ENCODE peak calls at places on chromosome 9, in nine cellular contexts. G, P, R, Q, F, W, I, O and N are unnamed samples.

GRCh38 chr9:136092741-136093140 is 2.3 kb downstream of the NACC2 start:
- DNase-seq in G (no peak), P (no peak), R (no peak), Q (no peak), F (no peak), W (no peak), I (no peak), O (no peak), N (no peak)

GRCh38 chr9:130199605-130200004 is 27.4 kb downstream of the NCS1 start:
- DNase-seq in G (no peak), P (no peak), R (no peak), Q (no peak), F (no peak), W (peak), I (no peak), O (peak), N (no peak)

GRCh38 chr9:23447166-23447565 is 378.9 kb downstream of the ELAVL2 start:
- DNase-seq in G (no peak), P (no peak), R (no peak), Q (no peak), F (no peak), W (no peak), I (no peak), O (no peak), N (no peak)

GRCh38 chr9:135680091-135680490 is 17.0 kb downstream of the LCN9 start:
- DNase-seq in G (no peak), P (no peak), R (no peak), Q (no peak), F (no peak), W (no peak), I (no peak), O (no peak), N (no peak)

GRCh38 chr9:125189011-125189360 is 617 bp downstream of the PPP6C start:
- DNase-seq in G (no peak), P (no peak), R (peak), Q (peak), F (no peak), W (peak), I (peak), O (no peak), N (no peak)

GRCh38 chr9:135039266-135039870 is 48.1 kb upstream of the OLFM1 start:
- DNase-seq in G (no peak), P (no peak), R (no peak), Q (no peak), F (no peak), W (no peak), I (no peak), O (no peak), N (no peak)

GRCh38 chr9:129100383-129101169 is 10.0 kb downstream of the CRAT start:
- DNase-seq in G (no peak), P (no peak), R (no peak), Q (no peak), F (no peak), W (peak), I (no peak), O (no peak), N (no peak)

GRCh38 chr9:34675048-34675714 is 12.7 kb upstream of the CCL27 start:
- DNase-seq in G (peak), P (peak), R (peak), Q (peak), F (peak), W (peak), I (peak), O (peak), N (peak)

GRCh38 chr9:99057665-99058625 is 47.0 kb upstream of the TGFBR1 start:
- DNase-seq in G (peak), P (no peak), R (no peak), Q (peak), F (no peak), W (peak), I (no peak), O (peak), N (no peak)

GRCh38 chr9:128429505-128430086 is 8.9 kb downstream of the CERCAM start:
- DNase-seq in G (no peak), P (no peak), R (no peak), Q (no peak), F (no peak), W (no peak), I (no peak), O (no peak), N (no peak)

GRCh38 chr9:79651251-79651795 is 79.6 kb downstream of the TLE4 start:
- DNase-seq in G (no peak), P (no peak), R (peak), Q (no peak), F (no peak), W (no peak), I (no peak), O (no peak), N (no peak)

GRCh38 chr9:104009853-104010252 is 84.3 kb upstream of the SMC2 start:
- DNase-seq in G (no peak), P (no peak), R (no peak), Q (no peak), F (peak), W (peak), I (no peak), O (no peak), N (no peak)

GRCh38 chr9:98809311-98810105 is 2.0 kb downstream of the GALNT12 start:
- DNase-seq in G (peak), P (no peak), R (no peak), Q (no peak), F (no peak), W (no peak), I (no peak), O (no peak), N (no peak)

GRCh38 chr9:98861881-98862501 is 54.5 kb downstream of the GALNT12 start:
- DNase-seq in G (no peak), P (no peak), R (no peak), Q (no peak), F (no peak), W (no peak), I (no peak), O (peak), N (peak)

GRCh38 chr9:137064027-137064879 is 6.1 kb downstream of the SAPCD2 start:
- DNase-seq in G (peak), P (peak), R (peak), Q (peak), F (no peak), W (peak), I (peak), O (no peak), N (no peak)